ENCODE peak calls at places on chromosomes 12 and 14, in seven cellular contexts. Z is CD4-positive, CD25-positive, alpha-beta regulatory T cell; O is cardiac fibroblast; K is fibroblast of pulmonary artery; G is Peyer's patch; Y is lung; F is effector memory CD4-positive, alpha-beta T cell. L is an unnamed sample.

GRCh38 chr12:31965090-31965489 is 5.9 kb downstream of the RESF1 start:
- DNase-seq in Z (no peak), O (no peak), K (no peak), G (no peak), Y (no peak), F (peak), L (no peak)

GRCh38 chr12:2291182-2291832 is 238.5 kb downstream of the CACNA1C start:
- DNase-seq in Z (peak), O (peak), K (peak), G (no peak), Y (no peak), F (peak), L (peak)

GRCh38 chr12:31865023-31865422 is 94.2 kb upstream of the RESF1 start:
- DNase-seq in Z (no peak), O (no peak), K (no peak), G (no peak), Y (no peak), F (no peak), L (no peak)

GRCh38 chr12:41510470-41510869 is 322.4 kb downstream of the PDZRN4 start:
- DNase-seq in Z (no peak), O (no peak), K (no peak), G (no peak), Y (no peak), F (no peak), L (no peak)

GRCh38 chr14:22978487-22978837 is 3.9 kb downstream of the AJUBA start:
- DNase-seq in Z (no peak), O (peak), K (no peak), G (no peak), Y (no peak), F (no peak), L (no peak)

GRCh38 chr12:34402228-34402898 is 380.1 kb downstream of the ALG10 start:
- DNase-seq in Z (no peak), O (no peak), K (no peak), G (no peak), Y (peak), F (no peak), L (no peak)

GRCh38 chr12:2588345-2588744 is 206.4 kb upstream of the FKBP4 start:
- DNase-seq in Z (no peak), O (no peak), K (no peak), G (no peak), Y (no peak), F (no peak), L (no peak)

GRCh38 chr14:65238456-65238855 is 136.1 kb upstream of the MAX start:
- DNase-seq in Z (no peak), O (peak), K (peak), G (no peak), Y (no peak), F (no peak), L (no peak)

GRCh38 chr12:97805086-97805485 is 342.5 kb downstream of the RMST start:
- DNase-seq in Z (no peak), O (no peak), K (no peak), G (no peak), Y (no peak), F (no peak), L (no peak)

GRCh38 chr12:56682323-56682722 is 5.8 kb downstream of the PTGES3 start:
- DNase-seq in Z (no peak), O (no peak), K (no peak), G (peak), Y (no peak), F (no peak), L (no peak)

GRCh38 chr14:34732802-34733201 is 18.4 kb upstream of the CFL2 start:
- DNase-seq in Z (no peak), O (no peak), K (no peak), G (no peak), Y (no peak), F (no peak), L (no peak)

GRCh38 chr12:122730215-122731014 is at the start of gene HCAR1:
- DNase-seq in Z (no peak), O (peak), K (peak), G (no peak), Y (no peak), F (no peak), L (peak)

GRCh38 chr12:132904718-132905328 is 17.4 kb upstream of the CHFR start:
- DNase-seq in Z (peak), O (peak), K (peak), G (peak), Y (peak), F (peak), L (no peak)

GRCh38 chr12:87290505-87290904 is 738.7 kb downstream of the C12orf50 start:
- DNase-seq in Z (no peak), O (no peak), K (no peak), G (no peak), Y (no peak), F (no peak), L (no peak)

GRCh38 chr12:47391566-47391965 is 311.8 kb upstream of the AMIGO2 start:
- DNase-seq in Z (peak), O (no peak), K (no peak), G (no peak), Y (no peak), F (peak), L (peak)

GRCh38 chr12:67069451-67070306 is 199.5 kb upstream of the CAND1 start:
- DNase-seq in Z (peak), O (no peak), K (no peak), G (peak), Y (peak), F (no peak), L (peak)

GRCh38 chr12:127629066-127629820 is 637.7 kb upstream of the TMEM132C start:
- DNase-seq in Z (no peak), O (no peak), K (no peak), G (no peak), Y (no peak), F (no peak), L (no peak)

GRCh38 chr12:51128905-51129304 is 44.0 kb downstream of the TFCP2 start:
- DNase-seq in Z (no peak), O (no peak), K (peak), G (no peak), Y (no peak), F (no peak), L (no peak)

GRCh38 chr12:28032811-28033537 is 60.4 kb upstream of the PTHLH start:
- DNase-seq in Z (no peak), O (no peak), K (no peak), G (no peak), Y (no peak), F (no peak), L (no peak)

GRCh38 chr14:20848316-20848954 is 42.8 kb upstream of the RNASE3 start:
- DNase-seq in Z (no peak), O (peak), K (no peak), G (no peak), Y (no peak), F (no peak), L (no peak)

GRCh38 chr14:77241955-77242354 is 29.1 kb downstream of the NGB start:
- DNase-seq in Z (no peak), O (no peak), K (no peak), G (no peak), Y (no peak), F (no peak), L (no peak)

GRCh38 chr12:93913845-93914244 is 234.5 kb upstream of the PLXNC1 start:
- DNase-seq in Z (no peak), O (peak), K (peak), G (no peak), Y (no peak), F (no peak), L (no peak)

GRCh38 chr12:108972226-108972757 is 48.6 kb downstream of the SVOP start:
- DNase-seq in Z (no peak), O (peak), K (no peak), G (no peak), Y (no peak), F (no peak), L (no peak)

GRCh38 chr14:68181395-68182326 is 362.1 kb downstream of the RAD51B start:
- DNase-seq in Z (no peak), O (peak), K (peak), G (no peak), Y (no peak), F (no peak), L (no peak)

GRCh38 chr14:74380845-74381244 is 32.6 kb downstream of the VRTN start:
- DNase-seq in Z (no peak), O (no peak), K (no peak), G (no peak), Y (no peak), F (no peak), L (no peak)

GRCh38 chr14:84969501-84969900 is 560.4 kb upstream of the FLRT2 start:
- DNase-seq in Z (no peak), O (no peak), K (no peak), G (no peak), Y (no peak), F (no peak), L (no peak)

GRCh38 chr14:92366237-92366636 is 43.3 kb downstream of the SLC24A4 start:
- DNase-seq in Z (no peak), O (no peak), K (no peak), G (no peak), Y (no peak), F (no peak), L (no peak)

GRCh38 chr12:126247936-126248335 is 1182.7 kb downstream of the AACS start:
- DNase-seq in Z (no peak), O (no peak), K (no peak), G (no peak), Y (no peak), F (no peak), L (no peak)

GRCh38 chr12:126248871-126249403 is 1183.7 kb downstream of the AACS start:
- DNase-seq in Z (no peak), O (peak), K (peak), G (no peak), Y (no peak), F (no peak), L (no peak)

DNA sequence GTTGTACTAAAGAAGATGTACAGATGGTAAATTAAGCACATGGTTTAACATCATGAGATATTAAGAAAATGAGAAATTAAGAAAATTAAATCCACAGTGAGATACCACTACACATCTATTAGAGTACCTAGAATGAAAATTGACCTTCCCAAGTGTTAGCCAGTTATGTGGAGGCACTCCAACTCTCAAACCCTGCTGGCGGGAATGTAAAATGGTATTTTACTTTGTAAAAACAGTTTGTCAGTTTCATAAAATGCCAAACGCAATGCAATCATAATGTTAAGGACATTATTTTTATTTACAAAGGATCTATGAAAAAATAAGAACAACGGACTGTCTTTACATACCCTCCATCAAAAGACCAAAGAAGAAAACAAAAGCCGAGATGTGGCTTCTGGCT is 1178.6 kb downstream of the AACS start:
- DNase-seq in Z (no peak), O (no peak), K (no peak), G (no peak), Y (no peak), F (no peak), L (no peak)
- H3K4me3 ChIP-seq in Z (no peak), O (no peak), K (no peak), G (no peak), Y (no peak), F (no peak), L (no peak)

DNA sequence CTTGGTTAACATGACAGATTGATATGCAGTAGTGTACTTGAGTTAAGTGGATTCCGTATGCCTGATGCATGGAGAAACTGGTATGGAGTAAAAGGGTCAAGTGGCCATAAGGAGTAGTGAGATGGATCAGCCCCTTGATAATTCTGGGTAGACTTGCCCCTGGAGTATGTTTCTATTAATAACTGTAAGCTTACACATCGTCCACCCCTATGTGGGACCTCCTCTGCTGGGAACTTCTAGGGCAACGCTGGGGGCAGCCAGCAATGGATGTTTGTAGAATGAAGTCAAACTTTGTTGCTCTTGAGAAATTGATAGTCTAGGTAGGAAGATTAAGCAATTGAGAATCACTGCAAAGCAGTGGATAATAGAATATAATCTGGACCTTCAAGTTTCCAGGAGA is 3.5 kb downstream of the C12orf75 start:
- DNase-seq in Z (no peak), O (peak), K (peak), G (no peak), Y (no peak), F (no peak), L (no peak)
- H3K4me3 ChIP-seq in Z (no peak), O (no peak), K (no peak), G (no peak), Y (no peak), F (no peak), L (no peak)

GRCh38 chr14:28759658-28760313 is 6.8 kb upstream of the FOXG1 start:
- DNase-seq in Z (no peak), O (no peak), K (no peak), G (no peak), Y (no peak), F (no peak), L (no peak)
- H3K4me3 ChIP-seq in Z (no peak), O (no peak), K (no peak), G (no peak), Y (no peak), F (no peak), L (no peak)

GRCh38 chr14:102523200-102524025 is 13.8 kb upstream of the ANKRD9 start:
- DNase-seq in Z (no peak), O (no peak), K (no peak), G (peak), Y (no peak), F (no peak), L (no peak)
- H3K4me3 ChIP-seq in Z (no peak), O (no peak), K (no peak), G (peak), Y (no peak), F (no peak), L (no peak)

DNA sequence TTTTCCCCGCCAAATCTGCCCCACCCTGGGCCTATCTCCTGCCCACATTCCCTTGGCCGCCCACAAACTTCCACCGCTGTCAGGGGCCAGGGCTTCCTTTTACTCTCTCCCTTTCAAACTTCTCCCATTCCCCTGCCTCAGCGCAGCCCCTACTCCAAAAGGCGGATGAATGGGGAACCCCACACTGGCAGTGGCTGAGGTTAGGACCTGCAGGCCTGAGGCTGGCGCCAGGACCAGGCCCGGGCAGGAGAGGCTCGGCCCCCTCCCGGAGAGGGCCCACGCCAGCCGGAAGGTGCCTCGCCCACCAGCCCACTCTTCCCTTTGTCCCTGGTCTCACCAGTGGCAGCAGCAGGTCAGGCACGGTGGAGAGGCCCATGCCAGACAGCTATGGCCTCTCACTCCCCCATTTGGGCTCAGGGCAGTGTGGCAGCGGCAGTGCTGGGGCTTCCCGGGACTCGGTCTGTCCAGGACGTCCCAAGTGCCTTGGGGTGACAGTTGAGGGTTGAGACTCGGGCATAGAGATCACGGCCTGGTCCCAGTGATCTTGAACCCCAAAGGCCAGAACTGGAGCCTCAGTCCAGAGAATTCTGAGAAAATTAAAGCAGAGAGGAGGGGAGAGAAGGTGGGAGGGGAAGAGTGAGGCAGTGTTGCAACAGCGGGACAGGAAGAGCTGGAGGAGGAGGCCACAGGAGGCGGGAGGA is at the start of gene TNFRSF1A:
- DNase-seq in Z (peak), O (peak), K (peak), G (peak), Y (peak), F (no peak), L (peak)
- H3K4me3 ChIP-seq in Z (peak), O (peak), K (peak), G (peak), Y (peak), F (peak), L (peak)

DNA sequence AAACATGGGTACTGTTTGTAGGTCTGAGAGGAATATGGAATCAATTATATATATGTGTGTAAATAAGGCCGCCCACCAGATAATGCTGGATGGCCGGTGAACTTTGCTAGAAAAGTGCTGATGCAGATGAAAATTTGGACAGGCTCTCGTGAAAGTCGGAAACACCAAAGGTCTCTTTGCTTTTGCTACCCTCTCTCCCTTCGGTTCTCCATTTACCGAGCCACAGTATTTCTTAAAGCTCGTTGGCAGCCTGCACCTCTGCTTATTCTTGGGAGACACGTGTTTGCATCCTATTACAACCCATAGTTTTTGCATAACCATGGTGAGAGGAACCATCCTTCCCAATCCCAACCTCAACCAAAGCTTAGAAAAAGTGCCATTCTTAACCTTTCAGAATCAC is 109.6 kb downstream of the FOXN3 start:
- DNase-seq in Z (no peak), O (no peak), K (no peak), G (no peak), Y (no peak), F (no peak), L (no peak)
- H3K4me3 ChIP-seq in Z (no peak), O (no peak), K (no peak), G (no peak), Y (no peak), F (no peak), L (no peak)

GRCh38 chr12:52280319-52280795 is 5.9 kb downstream of the KRT86 start:
- DNase-seq in Z (no peak), O (peak), K (peak), G (no peak), Y (peak), F (no peak), L (no peak)

GRCh38 chr12:52277486-52278245 is 3.2 kb downstream of the KRT86 start:
- DNase-seq in Z (no peak), O (no peak), K (peak), G (no peak), Y (no peak), F (no peak), L (no peak)

GRCh38 chr12:52279683-52280318 is 5.4 kb downstream of the KRT86 start:
- DNase-seq in Z (no peak), O (no peak), K (peak), G (no peak), Y (no peak), F (no peak), L (no peak)

GRCh38 chr12:52278931-52279682 is 4.7 kb downstream of the KRT86 start:
- DNase-seq in Z (peak), O (peak), K (peak), G (peak), Y (peak), F (peak), L (no peak)

GRCh38 chr12:52278530-52278929 is 4.1 kb downstream of the KRT86 start:
- DNase-seq in Z (no peak), O (no peak), K (no peak), G (no peak), Y (no peak), F (no peak), L (no peak)
- H3K4me3 ChIP-seq in Z (no peak), O (no peak), K (no peak), G (peak), Y (no peak), F (no peak), L (peak)

L was measured in Jurkat, Clone E6-1.